ENCODE peak calls at places on chromosomes 7 and 10, in six cellular contexts. One of them, this sample, is unnamed.

GRCh38 chr7:104553074-104553473 is 224.7 kb downstream of the LHFPL3 start:
- DNase-seq in HT-29: no peak
- DNase-seq in stimulated activated CD4-positive, alpha-beta T cell treated with anti-CD3 and anti-CD28 coated beads, Interleukin-1b, Interleukin-23, amount 100 ng/mL, for 4 hours: no peak
- DNase-seq in type B pancreatic cell: no peak
- DNase-seq in WTC11: no peak
- DNase-seq in NCI-H1092 treated with DMSO at 0.1 percent for 48 hours: no peak
- DNase-seq in this sample: no peak

GRCh38 chr10:963613-964012 is 24.6 kb upstream of the GTPBP4 start:
- DNase-seq in HT-29: no peak
- DNase-seq in stimulated activated CD4-positive, alpha-beta T cell treated with anti-CD3 and anti-CD28 coated beads, Interleukin-1b, Interleukin-23, amount 100 ng/mL, for 4 hours: no peak
- DNase-seq in type B pancreatic cell: no peak
- DNase-seq in WTC11: no peak
- DNase-seq in NCI-H1092 treated with DMSO at 0.1 percent for 48 hours: no peak
- DNase-seq in this sample: no peak

GRCh38 chr10:71770255-71770654 is 3.1 kb downstream of the VSIR start:
- DNase-seq in HT-29: no peak
- DNase-seq in stimulated activated CD4-positive, alpha-beta T cell treated with anti-CD3 and anti-CD28 coated beads, Interleukin-1b, Interleukin-23, amount 100 ng/mL, for 4 hours: no peak
- DNase-seq in type B pancreatic cell: no peak
- DNase-seq in WTC11: no peak
- DNase-seq in NCI-H1092 treated with DMSO at 0.1 percent for 48 hours: no peak
- DNase-seq in this sample: no peak

GRCh38 chr7:116259821-116260440 is 49.6 kb downstream of the TES start:
- DNase-seq in HT-29: no peak
- DNase-seq in stimulated activated CD4-positive, alpha-beta T cell treated with anti-CD3 and anti-CD28 coated beads, Interleukin-1b, Interleukin-23, amount 100 ng/mL, for 4 hours: no peak
- DNase-seq in type B pancreatic cell: no peak
- DNase-seq in WTC11: no peak
- DNase-seq in NCI-H1092 treated with DMSO at 0.1 percent for 48 hours: no peak
- DNase-seq in this sample: no peak

GRCh38 chr10:16155761-16156322 is 281.0 kb upstream of the PTER start:
- DNase-seq in HT-29: no peak
- DNase-seq in stimulated activated CD4-positive, alpha-beta T cell treated with anti-CD3 and anti-CD28 coated beads, Interleukin-1b, Interleukin-23, amount 100 ng/mL, for 4 hours: no peak
- DNase-seq in type B pancreatic cell: no peak
- DNase-seq in WTC11: peak
- DNase-seq in NCI-H1092 treated with DMSO at 0.1 percent for 48 hours: no peak
- DNase-seq in this sample: no peak

GRCh38 chr7:135993950-135994349 is 16.8 kb upstream of the MTPN start:
- DNase-seq in HT-29: no peak
- DNase-seq in stimulated activated CD4-positive, alpha-beta T cell treated with anti-CD3 and anti-CD28 coated beads, Interleukin-1b, Interleukin-23, amount 100 ng/mL, for 4 hours: no peak
- DNase-seq in type B pancreatic cell: no peak
- DNase-seq in WTC11: no peak
- DNase-seq in NCI-H1092 treated with DMSO at 0.1 percent for 48 hours: no peak
- DNase-seq in this sample: no peak

GRCh38 chr7:83956104-83956503 is 238.5 kb downstream of the SEMA3A start:
- DNase-seq in HT-29: no peak
- DNase-seq in stimulated activated CD4-positive, alpha-beta T cell treated with anti-CD3 and anti-CD28 coated beads, Interleukin-1b, Interleukin-23, amount 100 ng/mL, for 4 hours: no peak
- DNase-seq in type B pancreatic cell: no peak
- DNase-seq in WTC11: no peak
- DNase-seq in NCI-H1092 treated with DMSO at 0.1 percent for 48 hours: no peak
- DNase-seq in this sample: no peak

GRCh38 chr7:105013283-105013817 is 655 bp upstream of the KMT2E start:
- DNase-seq in HT-29: peak
- DNase-seq in stimulated activated CD4-positive, alpha-beta T cell treated with anti-CD3 and anti-CD28 coated beads, Interleukin-1b, Interleukin-23, amount 100 ng/mL, for 4 hours: peak
- DNase-seq in type B pancreatic cell: peak
- DNase-seq in WTC11: peak
- DNase-seq in NCI-H1092 treated with DMSO at 0.1 percent for 48 hours: peak
- DNase-seq in this sample: peak

GRCh38 chr7:137717811-137718271 is 128.9 kb downstream of the DGKI start:
- DNase-seq in HT-29: no peak
- DNase-seq in stimulated activated CD4-positive, alpha-beta T cell treated with anti-CD3 and anti-CD28 coated beads, Interleukin-1b, Interleukin-23, amount 100 ng/mL, for 4 hours: no peak
- DNase-seq in type B pancreatic cell: no peak
- DNase-seq in WTC11: no peak
- DNase-seq in NCI-H1092 treated with DMSO at 0.1 percent for 48 hours: no peak
- DNase-seq in this sample: no peak

GRCh38 chr7:101940830-101941229 is 123.4 kb downstream of the CUX1 start:
- DNase-seq in HT-29: peak
- DNase-seq in stimulated activated CD4-positive, alpha-beta T cell treated with anti-CD3 and anti-CD28 coated beads, Interleukin-1b, Interleukin-23, amount 100 ng/mL, for 4 hours: no peak
- DNase-seq in type B pancreatic cell: no peak
- DNase-seq in WTC11: peak
- DNase-seq in NCI-H1092 treated with DMSO at 0.1 percent for 48 hours: peak
- DNase-seq in this sample: no peak

GRCh38 chr10:71125749-71126107 is 86.6 kb upstream of the UNC5B start:
- DNase-seq in HT-29: no peak
- DNase-seq in stimulated activated CD4-positive, alpha-beta T cell treated with anti-CD3 and anti-CD28 coated beads, Interleukin-1b, Interleukin-23, amount 100 ng/mL, for 4 hours: no peak
- DNase-seq in type B pancreatic cell: no peak
- DNase-seq in WTC11: no peak
- DNase-seq in NCI-H1092 treated with DMSO at 0.1 percent for 48 hours: no peak
- DNase-seq in this sample: no peak

GRCh38 chr7:29839302-29839701 is 33.0 kb downstream of the WIPF3 start:
- DNase-seq in HT-29: peak
- DNase-seq in stimulated activated CD4-positive, alpha-beta T cell treated with anti-CD3 and anti-CD28 coated beads, Interleukin-1b, Interleukin-23, amount 100 ng/mL, for 4 hours: no peak
- DNase-seq in type B pancreatic cell: no peak
- DNase-seq in WTC11: no peak
- DNase-seq in NCI-H1092 treated with DMSO at 0.1 percent for 48 hours: no peak
- DNase-seq in this sample: no peak

GRCh38 chr10:72276421-72277339 is 3.0 kb downstream of the DDIT4 start:
- DNase-seq in HT-29: no peak
- DNase-seq in stimulated activated CD4-positive, alpha-beta T cell treated with anti-CD3 and anti-CD28 coated beads, Interleukin-1b, Interleukin-23, amount 100 ng/mL, for 4 hours: no peak
- DNase-seq in type B pancreatic cell: no peak
- DNase-seq in WTC11: no peak
- DNase-seq in NCI-H1092 treated with DMSO at 0.1 percent for 48 hours: no peak
- DNase-seq in this sample: no peak

GRCh38 chr7:82305347-82306005 is 138.1 kb downstream of the CACNA2D1 start:
- DNase-seq in HT-29: no peak
- DNase-seq in stimulated activated CD4-positive, alpha-beta T cell treated with anti-CD3 and anti-CD28 coated beads, Interleukin-1b, Interleukin-23, amount 100 ng/mL, for 4 hours: no peak
- DNase-seq in type B pancreatic cell: no peak
- DNase-seq in WTC11: no peak
- DNase-seq in NCI-H1092 treated with DMSO at 0.1 percent for 48 hours: no peak
- DNase-seq in this sample: no peak

GRCh38 chr7:116591202-116592040 is 66.6 kb downstream of the CAV1 start:
- DNase-seq in HT-29: peak
- DNase-seq in stimulated activated CD4-positive, alpha-beta T cell treated with anti-CD3 and anti-CD28 coated beads, Interleukin-1b, Interleukin-23, amount 100 ng/mL, for 4 hours: no peak
- DNase-seq in type B pancreatic cell: no peak
- DNase-seq in WTC11: no peak
- DNase-seq in NCI-H1092 treated with DMSO at 0.1 percent for 48 hours: peak
- DNase-seq in this sample: no peak

GRCh38 chr10:92848441-92849233 is at the start of gene EXOC6:
- DNase-seq in HT-29: peak
- DNase-seq in stimulated activated CD4-positive, alpha-beta T cell treated with anti-CD3 and anti-CD28 coated beads, Interleukin-1b, Interleukin-23, amount 100 ng/mL, for 4 hours: peak
- DNase-seq in type B pancreatic cell: peak
- DNase-seq in WTC11: peak
- DNase-seq in NCI-H1092 treated with DMSO at 0.1 percent for 48 hours: peak
- DNase-seq in this sample: peak

GRCh38 chr10:32445036-32445435 is 904 bp upstream of the CCDC7 start:
- DNase-seq in HT-29: no peak
- DNase-seq in stimulated activated CD4-positive, alpha-beta T cell treated with anti-CD3 and anti-CD28 coated beads, Interleukin-1b, Interleukin-23, amount 100 ng/mL, for 4 hours: no peak
- DNase-seq in type B pancreatic cell: no peak
- DNase-seq in WTC11: no peak
- DNase-seq in NCI-H1092 treated with DMSO at 0.1 percent for 48 hours: no peak
- DNase-seq in this sample: no peak

GRCh38 chr10:58778966-58779365 is 266.3 kb downstream of the BICC1 start:
- DNase-seq in HT-29: no peak
- DNase-seq in stimulated activated CD4-positive, alpha-beta T cell treated with anti-CD3 and anti-CD28 coated beads, Interleukin-1b, Interleukin-23, amount 100 ng/mL, for 4 hours: no peak
- DNase-seq in type B pancreatic cell: no peak
- DNase-seq in WTC11: no peak
- DNase-seq in NCI-H1092 treated with DMSO at 0.1 percent for 48 hours: no peak
- DNase-seq in this sample: no peak

GRCh38 chr10:45373003-45373782 is 823 bp upstream of the ALOX5 start:
- DNase-seq in HT-29: peak
- DNase-seq in stimulated activated CD4-positive, alpha-beta T cell treated with anti-CD3 and anti-CD28 coated beads, Interleukin-1b, Interleukin-23, amount 100 ng/mL, for 4 hours: peak
- DNase-seq in type B pancreatic cell: no peak
- DNase-seq in WTC11: peak
- DNase-seq in NCI-H1092 treated with DMSO at 0.1 percent for 48 hours: peak
- DNase-seq in this sample: no peak

GRCh38 chr7:68938151-68938550 is 660.1 kb upstream of the AUTS2 start:
- DNase-seq in HT-29: no peak
- DNase-seq in stimulated activated CD4-positive, alpha-beta T cell treated with anti-CD3 and anti-CD28 coated beads, Interleukin-1b, Interleukin-23, amount 100 ng/mL, for 4 hours: no peak
- DNase-seq in type B pancreatic cell: no peak
- DNase-seq in WTC11: no peak
- DNase-seq in NCI-H1092 treated with DMSO at 0.1 percent for 48 hours: no peak
- DNase-seq in this sample: no peak

GRCh38 chr7:147245274-147245673 is 1128.7 kb downstream of the CNTNAP2 start:
- DNase-seq in HT-29: peak
- DNase-seq in stimulated activated CD4-positive, alpha-beta T cell treated with anti-CD3 and anti-CD28 coated beads, Interleukin-1b, Interleukin-23, amount 100 ng/mL, for 4 hours: no peak
- DNase-seq in type B pancreatic cell: no peak
- DNase-seq in WTC11: peak
- DNase-seq in NCI-H1092 treated with DMSO at 0.1 percent for 48 hours: peak
- DNase-seq in this sample: peak

GRCh38 chr10:60978287-60979115 is 34.5 kb upstream of the RHOBTB1 start:
- DNase-seq in HT-29: peak
- DNase-seq in stimulated activated CD4-positive, alpha-beta T cell treated with anti-CD3 and anti-CD28 coated beads, Interleukin-1b, Interleukin-23, amount 100 ng/mL, for 4 hours: no peak
- DNase-seq in type B pancreatic cell: no peak
- DNase-seq in WTC11: no peak
- DNase-seq in NCI-H1092 treated with DMSO at 0.1 percent for 48 hours: no peak
- DNase-seq in this sample: no peak

GRCh38 chr10:126836009-126836408 is 69.2 kb upstream of the DOCK1 start:
- DNase-seq in HT-29: no peak
- DNase-seq in stimulated activated CD4-positive, alpha-beta T cell treated with anti-CD3 and anti-CD28 coated beads, Interleukin-1b, Interleukin-23, amount 100 ng/mL, for 4 hours: no peak
- DNase-seq in type B pancreatic cell: no peak
- DNase-seq in WTC11: no peak
- DNase-seq in NCI-H1092 treated with DMSO at 0.1 percent for 48 hours: no peak
- DNase-seq in this sample: no peak

GRCh38 chr10:118792501-118792900 is 37.7 kb upstream of the CACUL1 start:
- DNase-seq in HT-29: no peak
- DNase-seq in stimulated activated CD4-positive, alpha-beta T cell treated with anti-CD3 and anti-CD28 coated beads, Interleukin-1b, Interleukin-23, amount 100 ng/mL, for 4 hours: no peak
- DNase-seq in type B pancreatic cell: no peak
- DNase-seq in WTC11: no peak
- DNase-seq in NCI-H1092 treated with DMSO at 0.1 percent for 48 hours: no peak
- DNase-seq in this sample: no peak

GRCh38 chr10:22461891-22462290 is 116.6 kb downstream of the SPAG6 start:
- DNase-seq in HT-29: no peak
- DNase-seq in stimulated activated CD4-positive, alpha-beta T cell treated with anti-CD3 and anti-CD28 coated beads, Interleukin-1b, Interleukin-23, amount 100 ng/mL, for 4 hours: no peak
- DNase-seq in type B pancreatic cell: no peak
- DNase-seq in WTC11: no peak
- DNase-seq in NCI-H1092 treated with DMSO at 0.1 percent for 48 hours: no peak
- DNase-seq in this sample: no peak

GRCh38 chr7:30171753-30172447 is 37.1 kb downstream of the MTURN start:
- DNase-seq in HT-29: no peak
- DNase-seq in stimulated activated CD4-positive, alpha-beta T cell treated with anti-CD3 and anti-CD28 coated beads, Interleukin-1b, Interleukin-23, amount 100 ng/mL, for 4 hours: no peak
- DNase-seq in type B pancreatic cell: no peak
- DNase-seq in WTC11: no peak
- DNase-seq in NCI-H1092 treated with DMSO at 0.1 percent for 48 hours: no peak
- DNase-seq in this sample: no peak

GRCh38 chr7:128167791-128168666 is 73.0 kb upstream of the LEP start:
- DNase-seq in HT-29: no peak
- DNase-seq in stimulated activated CD4-positive, alpha-beta T cell treated with anti-CD3 and anti-CD28 coated beads, Interleukin-1b, Interleukin-23, amount 100 ng/mL, for 4 hours: no peak
- DNase-seq in type B pancreatic cell: no peak
- DNase-seq in WTC11: peak
- DNase-seq in NCI-H1092 treated with DMSO at 0.1 percent for 48 hours: no peak
- DNase-seq in this sample: no peak

GRCh38 chr10:70445718-70446485 is 4.4 kb upstream of the NODAL start:
- DNase-seq in HT-29: no peak
- DNase-seq in stimulated activated CD4-positive, alpha-beta T cell treated with anti-CD3 and anti-CD28 coated beads, Interleukin-1b, Interleukin-23, amount 100 ng/mL, for 4 hours: no peak
- DNase-seq in type B pancreatic cell: no peak
- DNase-seq in WTC11: no peak
- DNase-seq in NCI-H1092 treated with DMSO at 0.1 percent for 48 hours: no peak
- DNase-seq in this sample: no peak

GRCh38 chr7:94656925-94657731 is 1.2 kb upstream of the SGCE start:
- DNase-seq in HT-29: peak
- DNase-seq in stimulated activated CD4-positive, alpha-beta T cell treated with anti-CD3 and anti-CD28 coated beads, Interleukin-1b, Interleukin-23, amount 100 ng/mL, for 4 hours: no peak
- DNase-seq in type B pancreatic cell: no peak
- DNase-seq in WTC11: no peak
- DNase-seq in NCI-H1092 treated with DMSO at 0.1 percent for 48 hours: peak
- DNase-seq in this sample: no peak

GRCh38 chr10:43962346-43963191 is 313.9 kb upstream of the ZNF32 start:
- DNase-seq in HT-29: no peak
- DNase-seq in stimulated activated CD4-positive, alpha-beta T cell treated with anti-CD3 and anti-CD28 coated beads, Interleukin-1b, Interleukin-23, amount 100 ng/mL, for 4 hours: no peak
- DNase-seq in type B pancreatic cell: peak
- DNase-seq in WTC11: no peak
- DNase-seq in NCI-H1092 treated with DMSO at 0.1 percent for 48 hours: no peak
- DNase-seq in this sample: no peak

GRCh38 chr10:131856441-131857094 is 44.2 kb upstream of the PPP2R2D start:
- DNase-seq in HT-29: no peak
- DNase-seq in stimulated activated CD4-positive, alpha-beta T cell treated with anti-CD3 and anti-CD28 coated beads, Interleukin-1b, Interleukin-23, amount 100 ng/mL, for 4 hours: no peak
- DNase-seq in type B pancreatic cell: peak
- DNase-seq in WTC11: no peak
- DNase-seq in NCI-H1092 treated with DMSO at 0.1 percent for 48 hours: no peak
- DNase-seq in this sample: no peak

GRCh38 chr7:99143522-99143852 is 421 bp downstream of the SMURF1 start:
- DNase-seq in HT-29: no peak
- DNase-seq in stimulated activated CD4-positive, alpha-beta T cell treated with anti-CD3 and anti-CD28 coated beads, Interleukin-1b, Interleukin-23, amount 100 ng/mL, for 4 hours: no peak
- DNase-seq in type B pancreatic cell: no peak
- DNase-seq in WTC11: no peak
- DNase-seq in NCI-H1092 treated with DMSO at 0.1 percent for 48 hours: no peak
- DNase-seq in this sample: no peak

GRCh38 chr10:119726291-119727261 is 726 bp downstream of the INPP5F start:
- DNase-seq in HT-29: peak
- DNase-seq in stimulated activated CD4-positive, alpha-beta T cell treated with anti-CD3 and anti-CD28 coated beads, Interleukin-1b, Interleukin-23, amount 100 ng/mL, for 4 hours: peak
- DNase-seq in type B pancreatic cell: peak
- DNase-seq in WTC11: peak
- DNase-seq in NCI-H1092 treated with DMSO at 0.1 percent for 48 hours: peak
- DNase-seq in this sample: no peak

GRCh38 chr10:65348637-65349036 is 1577.2 kb upstream of the LRRTM3 start:
- DNase-seq in HT-29: no peak
- DNase-seq in stimulated activated CD4-positive, alpha-beta T cell treated with anti-CD3 and anti-CD28 coated beads, Interleukin-1b, Interleukin-23, amount 100 ng/mL, for 4 hours: no peak
- DNase-seq in type B pancreatic cell: no peak
- DNase-seq in WTC11: peak
- DNase-seq in NCI-H1092 treated with DMSO at 0.1 percent for 48 hours: no peak
- DNase-seq in this sample: no peak

GRCh38 chr7:51026341-51026740 is 243.6 kb upstream of the GRB10 start:
- DNase-seq in HT-29: no peak
- DNase-seq in stimulated activated CD4-positive, alpha-beta T cell treated with anti-CD3 and anti-CD28 coated beads, Interleukin-1b, Interleukin-23, amount 100 ng/mL, for 4 hours: no peak
- DNase-seq in type B pancreatic cell: peak
- DNase-seq in WTC11: no peak
- DNase-seq in NCI-H1092 treated with DMSO at 0.1 percent for 48 hours: no peak
- DNase-seq in this sample: no peak

GRCh38 chr10:3803884-3804741 is 19.1 kb upstream of the KLF6 start:
- DNase-seq in HT-29: peak
- DNase-seq in stimulated activated CD4-positive, alpha-beta T cell treated with anti-CD3 and anti-CD28 coated beads, Interleukin-1b, Interleukin-23, amount 100 ng/mL, for 4 hours: no peak
- DNase-seq in type B pancreatic cell: no peak
- DNase-seq in WTC11: no peak
- DNase-seq in NCI-H1092 treated with DMSO at 0.1 percent for 48 hours: no peak
- DNase-seq in this sample: no peak

GRCh38 chr7:128867842-128868623 is 5.4 kb downstream of the ATP6V1F start:
- DNase-seq in HT-29: peak
- DNase-seq in stimulated activated CD4-positive, alpha-beta T cell treated with anti-CD3 and anti-CD28 coated beads, Interleukin-1b, Interleukin-23, amount 100 ng/mL, for 4 hours: no peak
- DNase-seq in type B pancreatic cell: no peak
- DNase-seq in WTC11: no peak
- DNase-seq in NCI-H1092 treated with DMSO at 0.1 percent for 48 hours: peak
- DNase-seq in this sample: no peak